ENCODE peak calls at places on chromosomes 13 and 19, in ten cellular contexts. B, A, V, I, X, L, E, S, W and M are unnamed samples. For H3K4me1, the result is how much of the 10 kb centered on the place peaks cover.

GRCh38 chr19:51473009-51473707 is 5.2 kb upstream of the CEACAM18 start:
- DNase-seq in V (peak), E (peak), A (peak), W (no peak), X (peak), S (peak), L (peak), I (peak), B (peak), M (peak)

GRCh38 chr13:112747256-112747655 is 57.4 kb downstream of the ATP11A start:
- DNase-seq in X (no peak), I (no peak), E (peak), W (no peak), A (no peak), B (no peak), S (no peak), L (no peak), V (no peak), M (no peak)

GRCh38 chr19:40799558-40800338 is 757 bp downstream of the EGLN2 start:
- DNase-seq in X (peak), V (peak), L (no peak), I (peak), A (peak), W (peak), E (peak), B (no peak), S (no peak), M (no peak)

GRCh38 chr13:113151745-113152707 is 6.4 kb upstream of the PROZ start:
- DNase-seq in E (no peak), A (peak), I (no peak), S (peak), V (no peak), L (no peak), X (no peak), B (no peak), W (peak), M (no peak)

GRCh38 chr13:51243227-51243626 is 21.0 kb downstream of the FAM124A start:
- DNase-seq in S (no peak), L (no peak), W (no peak), A (peak), B (no peak), X (no peak), E (no peak), I (no peak), V (no peak), M (no peak)

GRCh38 chr13:46377554-46377953 is 9.5 kb downstream of the RUBCNL start:
- DNase-seq in W (no peak), I (no peak), A (no peak), B (no peak), X (no peak), E (no peak), L (no peak), V (no peak), S (no peak), M (no peak)

GRCh38 chr19:33193864-33194362 is at the start of gene LRP3:
- DNase-seq in B (no peak), E (no peak), W (peak), X (peak), I (peak), L (peak), S (no peak), A (no peak), V (peak), M (no peak)

GRCh38 chr13:40383132-40383531 is 283.3 kb downstream of the FOXO1 start:
- DNase-seq in V (peak), I (no peak), W (peak), S (no peak), A (peak), X (no peak), L (no peak), E (no peak), B (no peak), M (no peak)

GRCh38 chr13:27522847-27523246 is 72.5 kb upstream of the MTIF3 start:
- DNase-seq in S (no peak), I (no peak), V (no peak), A (no peak), W (no peak), B (no peak), X (no peak), L (no peak), E (no peak), M (no peak)

GRCh38 chr13:23505007-23505406 is 65.2 kb upstream of the TNFRSF19 start:
- DNase-seq in S (no peak), E (no peak), L (no peak), A (no peak), I (no peak), V (no peak), X (no peak), B (no peak), W (no peak), M (no peak)

GRCh38 chr19:21087871-21088270 is 5.9 kb downstream of the ZNF714 start:
- DNase-seq in B (no peak), W (no peak), A (no peak), V (no peak), E (no peak), X (no peak), S (no peak), L (no peak), I (no peak), M (no peak)

GRCh38 chr13:78298657-78299056 is 304.7 kb downstream of the POU4F1 start:
- DNase-seq in S (no peak), V (no peak), E (no peak), X (no peak), A (no peak), L (no peak), I (no peak), B (no peak), W (no peak), M (no peak)
- TF ChIP-seq EP300 in S (no peak), V (no peak), E (no peak), X (no peak), A (no peak), L (no peak), I (no peak), B (no peak), W (no peak), M (no peak)

GRCh38 chr19:4712771-4713170 is 10.9 kb downstream of the DPP9 start:
- DNase-seq in I (no peak), W (no peak), E (no peak), A (no peak), B (no peak), S (no peak), X (no peak), L (no peak), V (peak), M (no peak)

GRCh38 chr19:4715529-4716221 is 8.0 kb downstream of the DPP9 start:
- DNase-seq in A (no peak), V (peak), L (peak), X (no peak), B (no peak), S (no peak), E (no peak), I (peak), W (no peak), M (no peak)

GRCh38 chr19:4711211-4711610 is 12.4 kb downstream of the DPP9 start:
- DNase-seq in V (no peak), I (no peak), E (no peak), A (no peak), W (no peak), X (no peak), B (no peak), S (no peak), L (no peak), M (no peak)

GRCh38 chr19:4713384-4713951 is 10.2 kb downstream of the DPP9 start:
- DNase-seq in A (no peak), V (peak), S (peak), E (peak), B (peak), X (no peak), I (peak), W (peak), L (peak), M (peak)

GRCh38 chr19:4714016-4714415 is 9.6 kb downstream of the DPP9 start:
- DNase-seq in E (no peak), X (no peak), L (no peak), V (no peak), B (no peak), W (peak), I (no peak), S (no peak), A (no peak), M (no peak)
- H3K4me1 ChIP-seq in E (under half), X (under half), L (under half), V (under half), B (half or more), W (half or more), I (half or more), S (half or more), A (under half), M (under half)

GRCh38 chr13:32501058-32501457 is 37.5 kb downstream of the N4BP2L2 start:
- DNase-seq in L (no peak), E (no peak), V (no peak), W (no peak), S (no peak), I (no peak), B (no peak), A (no peak), X (no peak), M (no peak)

GRCh38 chr13:32503727-32504126 is 34.9 kb downstream of the N4BP2L2 start:
- DNase-seq in V (no peak), B (no peak), E (no peak), L (no peak), A (no peak), I (no peak), W (no peak), X (peak), S (no peak), M (no peak)

GRCh38 chr13:32499538-32500210 is 38.9 kb downstream of the N4BP2L2 start:
- DNase-seq in E (no peak), A (no peak), B (no peak), V (no peak), X (no peak), I (no peak), S (no peak), W (no peak), L (no peak), M (no peak)

GRCh38 chr13:32504876-32505275 is 33.7 kb downstream of the N4BP2L2 start:
- DNase-seq in E (no peak), L (no peak), A (no peak), S (no peak), W (no peak), B (no peak), V (no peak), X (no peak), I (no peak), M (no peak)

DNA sequence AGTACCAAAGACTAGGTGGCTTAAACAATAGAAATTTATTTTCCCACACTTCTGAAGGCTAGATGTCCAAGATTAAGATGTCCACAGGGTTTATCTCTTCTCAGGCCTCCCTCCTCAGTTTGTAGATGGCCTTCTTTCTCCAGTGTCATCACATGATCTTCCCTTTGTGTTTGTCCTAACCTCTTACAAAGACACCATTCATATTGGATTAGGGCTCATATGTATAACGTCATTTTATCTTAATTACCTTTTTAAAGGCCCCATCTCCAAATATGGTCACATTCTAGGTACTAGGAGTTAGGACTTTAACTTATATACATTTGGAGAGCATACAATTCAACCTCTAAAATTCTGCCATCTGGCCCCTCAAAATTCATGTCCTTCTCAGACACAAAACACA is 34.3 kb downstream of the N4BP2L2 start:
- DNase-seq in W (no peak), B (no peak), V (no peak), S (no peak), I (no peak), L (no peak), X (no peak), A (no peak), E (no peak), M (no peak)
- TF ChIP-seq EP300 in W (no peak), B (no peak), V (no peak), S (no peak), I (no peak), L (no peak), X (no peak), A (no peak), E (no peak), M (no peak)

GRCh38 chr13:29359181-29359580 is 236.3 kb downstream of the SLC7A1 start:
- DNase-seq in V (no peak), B (no peak), X (no peak), I (no peak), S (no peak), E (no peak), A (no peak), W (peak), L (no peak), M (no peak)
- H3K4me1 ChIP-seq in V (under half), B (under half), X (under half), I (under half), S (under half), E (under half), A (under half), W (under half), L (under half), M (under half)

GRCh38 chr13:108609353-108609752 is 20.1 kb upstream of the MYO16 start:
- DNase-seq in E (no peak), B (peak), S (no peak), X (no peak), V (peak), A (no peak), L (no peak), I (no peak), W (no peak), M (no peak)

GRCh38 chr13:108610517-108610916 is 18.9 kb upstream of the MYO16 start:
- DNase-seq in W (no peak), X (no peak), S (no peak), L (no peak), E (no peak), I (no peak), B (no peak), V (no peak), A (no peak), M (no peak)

GRCh38 chr13:108606424-108606823 is 23.0 kb upstream of the MYO16 start:
- DNase-seq in V (no peak), B (no peak), A (no peak), E (no peak), W (no peak), I (no peak), L (no peak), S (no peak), X (no peak), M (no peak)
- TF ChIP-seq EP300 in V (no peak), B (no peak), A (no peak), E (no peak), W (no peak), I (no peak), L (no peak), S (no peak), X (no peak), M (no peak)

DNA sequence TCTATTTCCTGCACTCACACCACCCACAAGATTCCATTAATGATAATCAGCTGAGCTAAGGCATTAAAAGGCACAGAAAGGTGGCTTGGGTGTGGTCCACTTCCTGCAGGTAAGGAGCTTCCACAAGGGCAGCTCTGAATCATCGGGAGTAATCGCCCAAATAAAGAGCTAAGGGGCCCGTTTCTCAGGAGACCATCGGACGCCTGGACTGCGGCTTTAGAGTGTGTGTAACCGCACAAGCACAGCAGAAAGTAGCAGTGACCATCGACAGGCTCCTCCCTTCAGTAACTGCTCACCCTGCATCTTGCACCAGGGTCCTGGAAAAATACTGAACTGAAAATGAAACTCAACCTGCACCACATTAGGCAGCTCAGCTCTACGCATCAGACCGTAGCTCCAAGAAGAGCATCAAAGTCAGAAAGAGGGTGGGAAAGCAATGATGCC is 6.0 kb downstream of the STK24 start:
- DNase-seq in E (no peak), W (no peak), A (no peak), V (no peak), B (no peak), I (peak), L (peak), X (no peak), S (no peak), M (no peak)
- H3K4me1 ChIP-seq in E (half or more), W (half or more), A (under half), V (under half), B (half or more), I (half or more), L (half or more), X (under half), S (half or more), M (half or more)